ENCODE peak calls at places on chromosomes 1 and 21, in five cellular contexts. Z is CD8-positive, alpha-beta memory T cell; S is left lung; P is brain microvascular endothelial cell; V is esophagus squamous epithelium. G is an unnamed sample.
A peak's percentile ranks its signal among the peaks of the same experiment; 100 is the strongest.

GRCh38 chr1:45339694-45340558 is at the start of the genes MUTYH and TOE1:
- DNase-seq in Z (peak; percentile 90), S (peak; percentile 94), P (peak; percentile 91), V (peak; percentile 70), G (no peak)

GRCh38 chr1:2192031-2192995 is 2.3 kb downstream of the FAAP20 start:
- DNase-seq in Z (no peak), S (peak; percentile 70), P (no peak), V (no peak), G (no peak)

GRCh38 chr1:49728377-49728776 is 295.4 kb downstream of the AGBL4 start:
- DNase-seq in Z (no peak), S (no peak), P (no peak), V (no peak), G (peak; percentile 24)

GRCh38 chr1:61084560-61084991 is 2.2 kb downstream of the NFIA start:
- DNase-seq in Z (no peak), S (no peak), P (no peak), V (no peak), G (no peak)

GRCh38 chr1:108598340-108598739 is 38.4 kb downstream of the EEIG2 start:
- DNase-seq in Z (no peak), S (no peak), P (no peak), V (no peak), G (no peak)

GRCh38 chr1:27284425-27285287 is 37.3 kb upstream of the TMEM222 start:
- DNase-seq in Z (peak; percentile 74), S (peak; percentile 84), P (peak; percentile 82), V (peak; percentile 21), G (peak; percentile 18)

GRCh38 chr1:206420471-206420870 is 49.8 kb upstream of the IKBKE start:
- DNase-seq in Z (no peak), S (no peak), P (no peak), V (no peak), G (no peak)

GRCh38 chr1:119964673-119965363 is 68.5 kb upstream of the ADAM30 start:
- DNase-seq in Z (no peak), S (no peak), P (peak; percentile 49), V (no peak), G (no peak)

GRCh38 chr1:174114788-174115448 is 44.4 kb upstream of the RABGAP1L start:
- DNase-seq in Z (peak; percentile 15), S (no peak), P (peak; percentile 50), V (no peak), G (peak; percentile 39)

DNA sequence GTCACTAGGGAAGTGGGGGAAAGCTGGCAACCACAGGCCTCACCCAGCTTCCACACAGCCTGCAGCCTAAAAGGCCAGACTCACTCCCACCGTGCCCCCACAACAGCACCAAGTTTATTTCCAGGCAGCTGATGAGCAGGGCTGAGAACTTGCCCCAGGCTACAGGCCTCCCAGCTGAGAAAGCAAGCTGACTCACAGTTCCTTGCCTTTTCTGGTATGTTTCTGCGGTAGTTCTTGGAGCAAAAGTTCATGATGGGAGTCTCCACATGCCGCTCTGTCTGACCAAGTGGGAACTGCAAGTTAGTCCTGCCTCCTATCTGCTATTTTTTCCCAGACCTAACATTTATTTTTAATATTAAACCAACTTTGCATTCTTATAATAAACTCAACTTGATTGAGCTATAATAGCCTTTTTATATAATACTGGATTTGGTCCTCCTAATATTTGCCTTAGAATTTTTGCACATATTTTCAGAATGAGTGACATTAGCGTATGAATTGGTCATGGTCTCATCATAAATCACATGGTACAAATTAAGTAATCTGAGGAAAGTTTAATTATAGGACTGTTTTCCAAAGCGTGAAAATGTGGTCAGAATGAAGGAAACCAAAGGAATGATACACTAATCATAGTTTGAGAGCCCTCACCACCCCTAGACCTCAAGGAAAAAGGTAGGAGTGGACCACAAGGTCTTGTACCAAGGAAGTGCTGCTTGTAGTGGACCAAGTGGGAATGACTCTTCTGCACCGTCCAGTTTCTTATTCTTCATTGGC is 30.7 kb downstream of the RPAP2 start:
- DNase-seq in Z (no peak), S (no peak), P (peak; percentile 98), V (no peak), G (peak; percentile 91)
- H3K27ac ChIP-seq in Z (no peak overlapping the region), S (no peak overlapping the region), P (peak overlapping the region; percentile 99), V (no peak overlapping the region), G (peak overlapping the region; percentile 71)

GRCh38 chr1:232589111-232589808 is 40.7 kb downstream of the SIPA1L2 start:
- DNase-seq in Z (no peak), S (no peak), P (no peak), V (no peak), G (no peak)

GRCh38 chr1:232589809-232590741 is 39.9 kb downstream of the SIPA1L2 start:
- DNase-seq in Z (no peak), S (no peak), P (no peak), V (no peak), G (no peak)

GRCh38 chr1:232594018-232594502 is 35.9 kb downstream of the SIPA1L2 start:
- DNase-seq in Z (no peak), S (no peak), P (no peak), V (no peak), G (no peak)

GRCh38 chr1:232590742-232591082 is 39.2 kb downstream of the SIPA1L2 start:
- DNase-seq in Z (no peak), S (no peak), P (no peak), V (no peak), G (no peak)

DNA sequence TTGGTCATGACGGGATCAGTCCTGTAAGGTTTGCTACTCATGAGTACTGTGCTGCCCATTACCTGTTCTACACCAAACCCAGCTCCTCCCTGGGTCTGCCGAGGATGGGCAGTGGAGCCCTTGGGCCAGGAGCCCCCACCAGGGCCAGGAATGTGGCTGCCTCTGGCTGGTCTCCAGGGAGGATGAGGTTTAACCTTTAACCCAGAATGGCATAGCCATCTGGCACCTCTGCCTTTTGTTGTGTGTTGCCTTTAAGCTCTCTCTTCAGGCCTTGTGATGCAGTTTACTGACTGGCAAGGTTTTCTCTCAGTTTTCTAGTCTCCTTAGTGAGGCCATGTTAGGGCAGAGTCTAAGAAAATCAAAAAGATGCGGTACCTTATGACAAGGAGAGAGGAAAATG is 38.6 kb downstream of the SIPA1L2 start:
- DNase-seq in Z (no peak), S (no peak), P (no peak), V (no peak), G (no peak)
- H3K27ac ChIP-seq in Z (no peak overlapping the region), S (peak overlapping the region; percentile 51), P (no peak overlapping the region), V (peak overlapping the region; percentile 73), G (no peak overlapping the region)

DNA sequence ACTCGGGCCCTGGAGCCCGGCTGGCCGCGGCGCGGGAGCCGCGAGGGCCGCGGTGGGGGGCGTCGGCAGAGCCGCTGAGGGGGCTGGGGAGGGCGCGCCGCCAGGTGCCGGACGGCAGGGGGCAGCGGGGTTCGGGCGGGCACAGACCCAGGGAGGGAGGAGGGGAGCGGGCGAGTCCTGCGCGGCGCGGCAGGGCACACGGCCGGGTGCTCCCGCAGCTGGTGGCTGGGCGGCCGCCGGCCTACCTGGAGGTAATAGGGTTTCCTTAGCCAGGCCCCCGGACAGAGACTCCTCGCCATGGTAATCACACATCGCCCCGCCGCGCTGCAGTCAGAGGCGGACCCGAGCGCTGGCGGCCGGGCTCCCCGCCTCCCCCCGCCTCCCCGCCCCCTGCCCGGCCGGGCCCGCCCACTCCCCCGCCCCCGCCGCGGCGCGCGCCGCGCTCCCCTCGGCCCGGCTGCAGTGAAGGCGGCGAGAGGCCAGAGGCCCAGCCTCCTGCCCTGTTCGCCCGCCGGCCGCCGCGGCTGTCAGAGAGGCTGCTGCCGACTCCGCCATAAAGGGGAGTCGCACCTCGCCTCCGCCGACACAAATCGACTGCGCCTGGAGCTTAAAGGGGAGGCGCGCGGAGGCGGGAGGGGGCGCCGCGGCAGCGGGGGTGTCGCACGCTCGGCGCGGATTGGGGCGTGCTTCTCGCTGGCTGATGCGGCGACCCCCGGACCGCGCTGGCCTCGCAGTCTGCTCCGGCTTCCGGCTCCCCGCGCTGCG is at the start of gene DIPK1A:
- DNase-seq in Z (peak; percentile 85), S (peak; percentile 80), P (peak; percentile 30), V (peak; percentile 60), G (no peak)
- H3K27ac ChIP-seq in Z (peak within 1 kb of the TSS; percentile 90), S (peak within 1 kb of the TSS; percentile 94), P (peak within 1 kb of the TSS; percentile 38), V (peak within 1 kb of the TSS; percentile 98), G (peak within 1 kb of the TSS; percentile 67)

GRCh38 chr1:46603481-46603857 is 599 bp downstream of the MKNK1 start:
- DNase-seq in Z (no peak), S (no peak), P (no peak), V (no peak), G (no peak)
- H3K27ac ChIP-seq in Z (peak overlapping the region; percentile 84), S (peak overlapping the region; percentile 40), P (no peak overlapping the region), V (peak overlapping the region; percentile 93), G (peak overlapping the region; percentile 26)

DNA sequence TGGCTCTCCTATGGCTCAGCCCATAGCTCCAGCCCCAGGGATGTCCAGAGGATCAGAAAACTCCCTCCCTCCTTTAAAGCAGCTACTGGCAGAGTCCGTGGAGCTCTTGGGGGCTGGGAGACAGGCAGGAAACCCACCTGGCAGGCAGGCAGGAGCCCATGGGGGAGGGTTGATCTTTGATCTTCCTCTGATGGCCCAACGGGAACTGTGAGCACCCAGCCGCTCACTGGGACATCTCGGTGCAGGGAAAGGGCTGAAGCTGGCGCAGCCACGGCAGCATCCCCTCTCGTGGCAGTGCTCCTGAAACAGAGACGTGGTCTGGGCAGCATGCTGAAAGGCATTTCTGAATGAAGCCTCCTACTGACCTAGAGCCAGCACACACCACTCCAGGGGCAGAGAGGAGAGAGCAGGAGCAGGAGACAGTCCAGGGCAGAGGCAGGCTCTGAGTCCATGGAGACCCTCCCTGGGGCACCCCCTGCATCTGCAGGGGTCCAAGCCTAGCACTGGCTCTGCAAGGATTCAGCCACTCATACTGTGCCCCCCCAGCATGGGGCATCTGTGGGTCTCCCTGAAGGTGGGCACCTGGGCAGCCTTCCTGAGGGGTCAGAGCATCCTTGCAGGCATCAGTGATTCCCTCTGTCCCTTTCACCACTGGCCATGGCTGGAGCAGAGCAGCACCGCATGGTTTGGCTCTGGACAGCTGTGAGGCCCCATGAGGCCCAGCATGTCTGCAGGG is 4.9 kb upstream of the SLX9 start:
- DNase-seq in Z (no peak), S (no peak), P (no peak), V (no peak), G (no peak)
- H3K27ac ChIP-seq in Z (no peak overlapping the region), S (no peak overlapping the region), P (no peak overlapping the region), V (no peak overlapping the region), G (no peak overlapping the region)

GRCh38 chr1:90850181-90850924 is 133.3 kb upstream of the BARHL2 start:
- DNase-seq in Z (no peak), S (peak; percentile 37), P (no peak), V (no peak), G (no peak)

GRCh38 chr1:90851711-90852050 is 134.6 kb upstream of the BARHL2 start:
- DNase-seq in Z (no peak), S (no peak), P (no peak), V (no peak), G (no peak)

GRCh38 chr1:90854559-90854958 is 137.5 kb upstream of the BARHL2 start:
- DNase-seq in Z (no peak), S (no peak), P (no peak), V (no peak), G (no peak)

GRCh38 chr1:90856608-90857007 is 139.5 kb upstream of the BARHL2 start:
- DNase-seq in Z (no peak), S (no peak), P (no peak), V (no peak), G (no peak)

DNA sequence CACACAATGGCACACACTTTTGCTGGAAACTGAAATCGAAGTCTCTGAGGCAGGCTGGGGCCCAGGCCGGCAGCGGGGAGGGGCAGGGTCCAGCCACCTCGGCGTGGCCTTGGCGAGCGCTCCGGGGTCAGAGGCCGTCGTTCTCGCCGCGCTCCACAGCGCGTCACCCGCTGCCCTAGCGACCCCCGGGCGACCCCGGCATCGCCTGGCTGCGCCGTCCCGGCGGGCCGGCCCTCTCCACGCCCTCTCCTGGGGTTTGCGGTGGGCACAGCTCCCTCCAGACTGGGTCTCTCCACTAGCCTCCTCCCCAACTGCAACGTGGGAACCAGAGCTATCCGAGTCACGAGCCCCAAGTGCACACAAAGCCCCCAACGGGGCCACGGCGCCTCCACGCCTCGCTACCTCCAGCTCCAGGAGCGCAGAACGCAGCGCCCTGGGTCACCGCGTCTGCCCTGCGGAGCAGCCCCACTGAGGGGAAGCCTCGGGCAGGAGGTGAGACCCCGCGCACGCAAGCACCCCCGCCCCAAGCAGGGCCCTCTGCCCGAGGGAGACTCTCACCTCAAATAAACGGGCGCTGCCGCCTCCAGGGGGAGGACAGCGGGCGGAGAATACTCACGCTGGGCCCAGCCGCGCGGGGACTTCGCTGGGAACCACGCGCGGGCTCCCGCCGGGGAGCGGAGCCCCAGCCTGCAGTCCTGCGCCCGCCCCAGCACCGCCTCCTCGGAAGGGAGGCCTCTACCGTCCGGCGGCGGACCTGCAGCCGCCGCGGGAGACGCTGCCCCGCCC is 134.0 kb upstream of the BARHL2 start:
- DNase-seq in Z (peak; percentile 59), S (peak; percentile 82), P (peak; percentile 46), V (no peak), G (no peak)
- H3K27ac ChIP-seq in Z (peak overlapping the region; percentile 59), S (no peak overlapping the region), P (no peak overlapping the region), V (peak overlapping the region; percentile 31), G (no peak overlapping the region)